ENCODE peak calls at places on chromosomes 2 and 18, in seven cellular contexts. D, C, R, W, K, L and F are unnamed samples.

GRCh38 chr2:95342556-95343320 is 45.6 kb downstream of the KCNIP3 start:
- DNase-seq in L (no peak), D (no peak), W (no peak), R (peak; percentile 40), C (no peak), K (peak; percentile 7), F (no peak)

GRCh38 chr2:171957061-171957460 is 34.8 kb downstream of the HAT1 start:
- DNase-seq in K (no peak), R (no peak), D (no peak), L (no peak), C (no peak), W (no peak), F (no peak)

GRCh38 chr2:223943561-223944008 is 1.6 kb downstream of the WDFY1 start:
- DNase-seq in L (no peak), K (no peak), R (no peak), C (no peak), W (peak; percentile 82), D (peak; percentile 25), F (no peak)

GRCh38 chr2:217951521-217952247 is 51.1 kb downstream of the TNS1 start:
- DNase-seq in R (no peak), W (no peak), C (no peak), K (peak; percentile 11), L (peak; percentile 37), D (no peak), F (no peak)

GRCh38 chr2:10774394-10774793 is 38.2 kb downstream of the PDIA6 start:
- DNase-seq in K (no peak), D (no peak), W (no peak), C (peak; percentile 51), L (no peak), R (no peak), F (no peak)

GRCh38 chr2:8577573-8577972 is 104.3 kb upstream of the ID2 start:
- DNase-seq in R (no peak), D (no peak), K (no peak), C (no peak), W (no peak), L (no peak), F (no peak)

GRCh38 chr2:102073168-102073724 is 69.3 kb upstream of the IL1R1 start:
- DNase-seq in W (no peak), L (no peak), D (no peak), K (no peak), C (no peak), R (no peak), F (no peak)

GRCh38 chr2:170701011-170701410 is 14.1 kb upstream of the SP5 start:
- DNase-seq in K (no peak), R (no peak), L (no peak), W (no peak), D (no peak), C (no peak), F (no peak)

GRCh38 chr2:25981596-25982272 is 563 bp downstream of the KIF3C start:
- DNase-seq in K (no peak), W (no peak), C (peak; percentile 26), D (no peak), L (no peak), R (no peak), F (no peak)

GRCh38 chr2:241190291-241190981 is 2.0 kb downstream of the ANO7 start:
- DNase-seq in W (no peak), C (no peak), D (no peak), L (no peak), K (no peak), R (peak; percentile 54), F (no peak)

GRCh38 chr2:186516396-186516795 is 30.3 kb downstream of the ZC3H15 start:
- DNase-seq in L (no peak), R (no peak), K (no peak), C (no peak), D (no peak), W (no peak), F (no peak)

GRCh38 chr2:49928541-49928940 is 774.2 kb upstream of the FSHR start:
- DNase-seq in L (no peak), K (no peak), D (no peak), R (no peak), W (no peak), C (no peak), F (no peak)

GRCh38 chr18:25985999-25986398 is 104.4 kb downstream of the SS18 start:
- DNase-seq in K (no peak), C (no peak), W (no peak), D (no peak), L (no peak), R (no peak), F (no peak)

GRCh38 chr2:129253461-129253812 is 726.0 kb upstream of the RAB6C start:
- DNase-seq in K (no peak), R (peak; percentile 77), D (peak; percentile 44), C (no peak), L (no peak), W (no peak), F (no peak)

GRCh38 chr2:29236074-29236473 is 120.9 kb downstream of the CLIP4 start:
- DNase-seq in D (no peak), R (no peak), K (no peak), L (no peak), C (no peak), W (no peak), F (no peak)

GRCh38 chr18:58310517-58310916 is 266.5 kb downstream of the NEDD4L start:
- DNase-seq in W (no peak), K (no peak), C (peak; percentile 42), D (peak; percentile 91), R (no peak), L (peak; percentile 90), F (peak; percentile 2)

GRCh38 chr2:1140389-1141003 is 189.8 kb downstream of the SNTG2 start:
- DNase-seq in W (no peak), L (no peak), R (peak; percentile 94), D (peak; percentile 37), K (no peak), C (peak; percentile 29), F (peak; percentile 36)

GRCh38 chr2:170354409-170354808 is 176.5 kb downstream of the MYO3B start:
- DNase-seq in W (no peak), K (no peak), R (peak; percentile 67), D (no peak), L (no peak), C (no peak), F (no peak)

GRCh38 chr2:184769686-184770085 is 171.4 kb downstream of the ZNF804A start:
- DNase-seq in L (no peak), D (no peak), K (no peak), C (no peak), R (no peak), W (no peak), F (no peak)

GRCh38 chr2:15579641-15580040 is 12.0 kb upstream of the DDX1 start:
- DNase-seq in L (no peak), W (peak; percentile 89), R (peak; percentile 58), K (no peak), D (no peak), C (no peak), F (no peak)

GRCh38 chr2:15582153-15582552 is 9.5 kb upstream of the DDX1 start:
- DNase-seq in C (no peak), R (no peak), K (no peak), D (no peak), W (no peak), L (no peak), F (no peak)

GRCh38 chr2:15580451-15580850 is 11.2 kb upstream of the DDX1 start:
- DNase-seq in L (no peak), R (no peak), K (no peak), D (no peak), C (no peak), W (no peak), F (no peak)

GRCh38 chr2:15571729-15572128 is 10.6 kb upstream of the NBAS start:
- DNase-seq in R (no peak), D (no peak), W (no peak), K (no peak), L (no peak), C (no peak), F (no peak)

DNA sequence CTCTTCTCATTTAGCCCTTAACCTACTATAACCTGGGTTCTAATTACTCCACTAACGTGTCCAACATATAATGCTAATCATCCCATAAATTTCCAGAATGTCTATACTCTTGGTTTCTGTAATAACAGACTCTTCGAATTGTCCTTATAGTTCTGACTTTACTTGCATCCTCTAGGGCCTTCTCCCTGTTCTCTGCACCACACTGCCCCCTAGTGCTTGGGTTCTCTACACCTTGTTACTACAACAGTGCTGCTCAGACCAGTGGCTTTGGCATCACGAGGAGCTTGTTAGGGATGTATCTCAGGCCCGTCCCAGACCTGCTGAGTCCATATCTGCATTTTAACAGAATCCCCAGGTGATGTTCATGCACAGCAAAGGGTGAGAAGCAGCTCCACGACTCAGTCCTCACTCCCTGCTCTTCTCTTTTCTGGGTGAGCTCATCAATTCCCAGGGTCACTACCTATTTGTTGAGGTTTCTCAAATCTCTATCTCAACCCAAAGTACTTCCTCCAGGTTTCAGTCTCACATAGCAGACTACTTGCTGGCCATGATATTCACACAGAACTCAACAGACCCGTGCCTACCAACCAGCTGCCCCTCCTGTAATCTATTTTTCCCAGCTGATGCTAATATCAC is 14.5 kb upstream of the DDX1 start:
- DNase-seq in W (peak; percentile 88), R (peak; percentile 98), D (peak; percentile 87), C (peak; percentile 71), L (peak; percentile 62), K (peak; percentile 79), F (peak; percentile 86)
- H3K4me1 ChIP-seq in W (peaks cover 21% of the 10 kb centered on the region), R (peaks cover 6% of the 10 kb centered on the region), D (no peaks in the 10 kb centered on the region), C (no peaks in the 10 kb centered on the region), L (no peaks in the 10 kb centered on the region), K (no peaks in the 10 kb centered on the region), F (no peaks in the 10 kb centered on the region)

GRCh38 chr2:155815851-155816250 is 516.7 kb downstream of the NR4A2 start:
- DNase-seq in L (no peak), D (no peak), K (no peak), C (no peak), W (peak; percentile 67), R (peak; percentile 76), F (no peak)
- TF ChIP-seq CTCF in L (no peak), D (no peak), K (no peak), C (peak; percentile 5), W (peak; percentile 45), R (peak; percentile 70), F (no peak)

DNA sequence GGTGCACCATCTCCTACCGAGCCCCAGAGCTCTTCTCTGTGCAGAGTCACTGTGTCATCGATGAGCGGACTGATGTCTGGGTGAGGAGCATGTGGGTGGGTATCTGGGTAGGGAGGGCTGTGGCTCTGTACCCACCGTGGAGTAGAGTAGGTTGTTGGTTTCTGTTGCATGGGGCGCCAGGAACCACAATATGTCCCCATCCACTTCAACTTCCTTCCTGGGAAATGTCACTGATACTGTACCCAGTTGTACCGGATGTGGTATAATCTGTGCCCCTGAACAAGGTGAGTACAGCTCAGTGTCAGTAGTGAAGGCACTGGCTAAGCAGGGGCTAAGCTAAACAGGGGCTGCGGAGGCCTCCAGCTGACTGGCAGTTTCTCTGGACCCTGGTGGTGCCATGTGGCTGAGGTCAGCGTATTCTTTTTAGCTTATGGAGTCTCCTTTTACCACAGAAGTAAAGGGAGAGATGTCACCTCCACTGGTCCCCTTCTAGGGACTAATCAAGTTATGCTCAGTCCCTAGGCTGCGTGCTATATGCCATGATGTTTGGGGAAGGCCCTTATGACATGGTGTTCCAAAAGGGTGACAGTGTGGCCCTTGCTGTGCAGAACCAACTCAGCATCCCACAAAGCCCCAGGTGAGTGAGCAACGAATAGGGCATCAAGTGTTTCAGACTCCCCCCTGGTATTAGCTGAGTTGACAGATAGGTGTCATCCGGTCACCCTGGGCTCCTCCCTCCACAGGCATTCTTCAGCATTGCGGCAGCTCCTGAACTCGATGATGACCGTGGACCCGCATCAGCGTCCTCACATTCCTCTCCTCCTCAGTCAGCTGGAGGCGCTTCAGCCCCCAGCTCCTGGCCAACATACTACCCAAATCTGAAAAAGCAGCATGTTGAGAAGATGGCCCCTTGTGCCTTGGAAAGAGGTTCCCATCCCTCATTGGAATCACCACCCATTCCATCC is 2.7 kb downstream of the STK16 start:
- DNase-seq in K (no peak), C (no peak), R (peak; percentile 69), W (no peak), D (no peak), L (no peak), F (peak; percentile 79)
- H3K4me1 ChIP-seq in K (peaks cover 28% of the 10 kb centered on the region), C (peaks cover 44% of the 10 kb centered on the region), R (peaks cover 21% of the 10 kb centered on the region), W (peaks cover 38% of the 10 kb centered on the region), D (peaks cover 80% of the 10 kb centered on the region), L (peaks cover 17% of the 10 kb centered on the region), F (peaks cover 78% of the 10 kb centered on the region)

GRCh38 chr18:50203801-50204604 is 9.1 kb upstream of the MYO5B start:
- DNase-seq in K (no peak), R (peak; percentile 91), L (no peak), D (peak; percentile 70), W (peak; percentile 24), C (peak; percentile 14), F (no peak)
- TF ChIP-seq CTCF in K (peak; percentile 37), R (peak; percentile 85), L (peak; percentile 66), D (peak; percentile 71), W (peak; percentile 50), C (peak; percentile 57), F (no peak)